ENCODE peak calls at places on chromosomes 11 and 22, in ten cellular contexts. X, R, B, Q, T, M, N, Z, A and H are unnamed samples.

GRCh38 chr11:34599406-34599901 is 21.4 kb upstream of the EHF start:
- DNase-seq in R (peak), T (no peak), M (peak), B (no peak), Z (peak), A (no peak), X (peak), Q (no peak), N (no peak), H (no peak)

GRCh38 chr22:45061332-45061731 is 51.5 kb upstream of the PHF21B start:
- DNase-seq in A (no peak), M (no peak), Q (no peak), B (no peak), N (no peak), T (no peak), X (no peak), R (no peak), Z (no peak), H (no peak)

GRCh38 chr11:111502611-111503010 is 9.6 kb downstream of the BTG4 start:
- DNase-seq in B (no peak), A (no peak), R (no peak), Z (no peak), X (no peak), T (no peak), M (no peak), Q (no peak), N (no peak), H (no peak)

GRCh38 chr11:114790910-114791309 is 112.6 kb downstream of the NXPE2 start:
- DNase-seq in B (no peak), N (no peak), A (no peak), R (no peak), Z (no peak), M (no peak), T (no peak), Q (no peak), X (no peak), H (no peak)

GRCh38 chr11:7909585-7910325 is 21.3 kb downstream of the OR10A6 start:
- DNase-seq in B (no peak), A (no peak), N (no peak), X (no peak), Z (no peak), R (peak), Q (no peak), M (no peak), T (no peak), H (no peak)

GRCh38 chr11:19646308-19646707 is 66.3 kb upstream of the NAV2 start:
- DNase-seq in N (no peak), A (no peak), B (no peak), R (no peak), Z (no peak), M (no peak), Q (no peak), T (no peak), X (no peak), H (no peak)

GRCh38 chr22:24994070-24994763 is 41.7 kb downstream of the KIAA1671 start:
- DNase-seq in M (peak), N (no peak), Q (no peak), B (no peak), R (peak), T (no peak), A (peak), X (no peak), Z (peak), H (no peak)

GRCh38 chr22:22703715-22704114 is 59.3 kb downstream of the GGTLC2 start:
- DNase-seq in Z (peak), N (no peak), A (no peak), X (no peak), B (no peak), T (no peak), M (no peak), R (peak), Q (peak), H (no peak)

GRCh38 chr22:43470218-43470617 is 58.4 kb downstream of the MPPED1 start:
- DNase-seq in B (no peak), M (no peak), N (no peak), R (no peak), Z (no peak), A (no peak), X (no peak), T (no peak), Q (no peak), H (no peak)